ENCODE peak calls at places on chromosomes 4 and X, in eight cellular contexts. A is right cardiac atrium; O is aorta; J is natural killer cell; S is heart right ventricle; L is heart left ventricle; N is Right ventricle myocardium inferior; U is CD4-positive, CD25-positive, alpha-beta regulatory T cell. I is an unnamed sample.

GRCh38 chr4:83125738-83126141 is 11.2 kb upstream of the PLAC8 start:
- ATAC-seq in A (no peak), O (no peak), J (peak; percentile 75), S (no peak), L (no peak), N (no peak), U (no peak), I (no peak)

GRCh38 chr4:89172865-89173264 is 61.5 kb downstream of the TIGD2 start:
- ATAC-seq in A (no peak), O (no peak), J (no peak), S (no peak), L (no peak), N (no peak), U (no peak), I (no peak)

GRCh38 chr4:25449270-25449669 is 72.2 kb downstream of the ANAPC4 start:
- ATAC-seq in A (no peak), O (no peak), J (no peak), S (no peak), L (no peak), N (no peak), U (no peak), I (no peak)

GRCh38 chr4:56704074-56704473 is 23.0 kb upstream of the HOPX start:
- ATAC-seq in A (peak; percentile 16), O (no peak), J (no peak), S (no peak), L (no peak), N (no peak), U (no peak), I (no peak)

GRCh38 chrX:40852573-40852972 is 117.2 kb upstream of the MED14 start:
- ATAC-seq in A (no peak), O (no peak), J (no peak), S (no peak), L (no peak), N (no peak), U (no peak), I (no peak)

GRCh38 chrX:13937370-13938052 is 92.2 kb downstream of the GEMIN8 start:
- ATAC-seq in A (peak; percentile 23), O (peak; percentile 26), J (no peak), S (peak; percentile 38), L (peak; percentile 47), N (no peak), U (no peak), I (peak; percentile 5)

GRCh38 chr4:159271857-159272256 is 169.0 kb downstream of the RAPGEF2 start:
- ATAC-seq in A (peak; percentile 5), O (no peak), J (no peak), S (no peak), L (no peak), N (peak; percentile 17), U (no peak), I (peak; percentile 19)

GRCh38 chr4:20085156-20085555 is 166.5 kb upstream of the SLIT2 start:
- ATAC-seq in A (no peak), O (no peak), J (no peak), S (no peak), L (no peak), N (no peak), U (no peak), I (no peak)

GRCh38 chrX:48667504-48667903 is 16.1 kb upstream of the WAS start:
- ATAC-seq in A (no peak), O (no peak), J (no peak), S (no peak), L (no peak), N (no peak), U (no peak), I (no peak)

GRCh38 chr4:147583876-147584275 is 33.3 kb upstream of the TMEM184C start:
- ATAC-seq in A (no peak), O (no peak), J (no peak), S (no peak), L (no peak), N (no peak), U (no peak), I (no peak)

GRCh38 chr4:48016141-48017107 is at the start of the genes CNGA1 and NIPAL1:
- ATAC-seq in A (peak; percentile 99), O (peak; percentile 92), J (peak; percentile 88), S (peak; percentile 94), L (peak; percentile 99), N (peak; percentile 97), U (peak; percentile 87), I (peak; percentile 87)

GRCh38 chr4:109303141-109303499 is 662 bp upstream of the COL25A1 start:
- ATAC-seq in A (peak; percentile 80), O (peak; percentile 59), J (no peak), S (peak; percentile 88), L (peak; percentile 66), N (peak; percentile 49), U (no peak), I (peak; percentile 45)

GRCh38 chr4:176622251-176622968 is 170.3 kb downstream of the VEGFC start:
- ATAC-seq in A (no peak), O (no peak), J (no peak), S (no peak), L (no peak), N (no peak), U (no peak), I (no peak)

GRCh38 chrX:145630081-145630480 is 187.5 kb upstream of the SLITRK2 start:
- ATAC-seq in A (no peak), O (no peak), J (no peak), S (no peak), L (no peak), N (no peak), U (no peak), I (no peak)

GRCh38 chrX:127877358-127877757 is 174.8 kb downstream of the ACTRT1 start:
- ATAC-seq in A (no peak), O (no peak), J (no peak), S (peak; percentile 46), L (peak; percentile 60), N (no peak), U (no peak), I (no peak)

GRCh38 chr4:172953896-172954568 is 214.6 kb upstream of the GALNT7 start:
- ATAC-seq in A (no peak), O (no peak), J (no peak), S (no peak), L (no peak), N (no peak), U (no peak), I (no peak)

GRCh38 chr4:81971637-81972036 is 402.2 kb downstream of the HNRNPD start:
- ATAC-seq in A (no peak), O (no peak), J (no peak), S (no peak), L (no peak), N (no peak), U (no peak), I (no peak)

GRCh38 chr4:157004279-157005161 is 32.9 kb upstream of the PDGFC start:
- ATAC-seq in A (peak; percentile 54), O (peak; percentile 22), J (no peak), S (peak; percentile 42), L (peak; percentile 68), N (no peak), U (no peak), I (no peak)

GRCh38 chrX:130688360-130688759 is 214.6 kb downstream of the ENOX2 start:
- ATAC-seq in A (no peak), O (no peak), J (no peak), S (no peak), L (no peak), N (no peak), U (no peak), I (no peak)

GRCh38 chr4:122661176-122661575 is 40.3 kb upstream of the IL21 start:
- ATAC-seq in A (no peak), O (no peak), J (no peak), S (no peak), L (no peak), N (no peak), U (no peak), I (no peak)

GRCh38 chrX:115460565-115460888 is 100.4 kb upstream of the PLS3 start:
- ATAC-seq in A (peak; percentile 78), O (no peak), J (no peak), S (peak; percentile 89), L (peak; percentile 57), N (no peak), U (no peak), I (no peak)

GRCh38 chr4:152698012-152698499 is 18.3 kb upstream of the TMEM154 start:
- ATAC-seq in A (no peak), O (no peak), J (no peak), S (no peak), L (no peak), N (no peak), U (no peak), I (no peak)

GRCh38 chr4:23970193-23970850 is 80.5 kb upstream of the PPARGC1A start:
- ATAC-seq in A (no peak), O (no peak), J (no peak), S (no peak), L (no peak), N (no peak), U (no peak), I (no peak)

GRCh38 chrX:38183577-38183976 is 37.1 kb downstream of the SRPX start:
- ATAC-seq in A (no peak), O (no peak), J (no peak), S (no peak), L (no peak), N (no peak), U (no peak), I (no peak)

GRCh38 chr4:100348472-100348871 is 158.2 kb upstream of the DDIT4L start:
- ATAC-seq in A (no peak), O (no peak), J (no peak), S (no peak), L (no peak), N (no peak), U (no peak), I (no peak)

GRCh38 chr4:48255130-48255958 is 14.3 kb downstream of the TEC start:
- ATAC-seq in A (peak; percentile 70), O (no peak), J (no peak), S (peak; percentile 67), L (peak; percentile 88), N (peak; percentile 68), U (no peak), I (no peak)

GRCh38 chrX:75074475-75074874 is 81.6 kb downstream of the ABCB7 start:
- ATAC-seq in A (no peak), O (no peak), J (no peak), S (no peak), L (no peak), N (no peak), U (no peak), I (no peak)

GRCh38 chr4:113822555-113823290 is 61.2 kb upstream of the CAMK2D start:
- ATAC-seq in A (no peak), O (no peak), J (no peak), S (no peak), L (no peak), N (no peak), U (no peak), I (no peak)

GRCh38 chr4:82905205-82905604 is 4.7 kb downstream of the THAP9 start:
- ATAC-seq in A (no peak), O (no peak), J (no peak), S (no peak), L (no peak), N (no peak), U (no peak), I (no peak)

GRCh38 chr4:41363384-41363981 is 106.8 kb downstream of the UCHL1 start:
- ATAC-seq in A (peak; percentile 26), O (peak; percentile 41), J (no peak), S (peak; percentile 41), L (peak; percentile 8), N (peak; percentile 21), U (no peak), I (peak; percentile 49)

I was measured in gastroesophageal sphincter.